ENCODE peak calls at places on chromosome 14, in seven cellular contexts. D is HepG2, W is HCT116, T is SK-N-SH, B is GM12878, Y is H1, H is K562. J is an unnamed sample.

GRCh38 chr14:53550776-53551175 is 397.7 kb upstream of the DDHD1 start:
- DNase-seq in D (no peak), W (no peak), T (no peak), B (no peak), Y (no peak), H (no peak), J (no peak)

GRCh38 chr14:75845136-75845804 is 136.5 kb downstream of the TGFB3 start:
- DNase-seq in D (no peak), W (no peak), T (no peak), B (no peak), Y (no peak), H (no peak), J (no peak)

GRCh38 chr14:73295198-73295796 is 58.0 kb downstream of the PAPLN start:
- DNase-seq in D (peak; percentile 27), W (peak; percentile 33), T (peak; percentile 58), B (no peak), Y (no peak), H (peak; percentile 10), J (peak; percentile 44)

GRCh38 chr14:50270932-50271331 is 39.6 kb upstream of the SOS2 start:
- DNase-seq in D (no peak), W (no peak), T (no peak), B (no peak), Y (no peak), H (no peak), J (no peak)

GRCh38 chr14:35403085-35403396 is 1.5 kb downstream of the NFKBIA start:
- DNase-seq in D (no peak), W (no peak), T (no peak), B (no peak), Y (no peak), H (peak; percentile 14), J (no peak)

GRCh38 chr14:92902726-92903125 is 20.2 kb upstream of the CHGA start:
- DNase-seq in D (no peak), W (no peak), T (no peak), B (no peak), Y (no peak), H (no peak), J (no peak)

GRCh38 chr14:72801381-72801812 is 92.5 kb downstream of the DPF3 start:
- DNase-seq in D (no peak), W (peak; percentile 50), T (no peak), B (no peak), Y (no peak), H (no peak), J (no peak)

GRCh38 chr14:100979780-100980179 is 76.3 kb upstream of the RTL1 start:
- DNase-seq in D (no peak), W (no peak), T (no peak), B (no peak), Y (no peak), H (no peak), J (no peak)

GRCh38 chr14:53146739-53147138 is 6.4 kb downstream of the DDHD1 start:
- DNase-seq in D (no peak), W (no peak), T (no peak), B (no peak), Y (no peak), H (no peak), J (no peak)

GRCh38 chr14:52922656-52923055 is 28.2 kb downstream of the FERMT2 start:
- DNase-seq in D (no peak), W (no peak), T (no peak), B (no peak), Y (no peak), H (no peak), J (peak; percentile 70)

GRCh38 chr14:86022031-86022629 is 492.2 kb downstream of the FLRT2 start:
- DNase-seq in D (no peak), W (no peak), T (no peak), B (no peak), Y (no peak), H (no peak), J (no peak)

GRCh38 chr14:59439256-59440015 is 25.7 kb downstream of the GPR135 start:
- DNase-seq in D (no peak), W (no peak), T (no peak), B (no peak), Y (no peak), H (no peak), J (no peak)

GRCh38 chr14:100546051-100546443 is 41.2 kb downstream of the BEGAIN start:
- DNase-seq in D (no peak), W (no peak), T (no peak), B (no peak), Y (peak; percentile 67), H (peak; percentile 89), J (peak; percentile 30)

GRCh38 chr14:23141706-23142467 is 22.8 kb upstream of the CEBPE start:
- DNase-seq in D (no peak), W (no peak), T (peak; percentile 39), B (no peak), Y (no peak), H (no peak), J (peak; percentile 91)

GRCh38 chr14:92499216-92499615 is 14.4 kb upstream of the RIN3 start:
- DNase-seq in D (no peak), W (no peak), T (no peak), B (no peak), Y (no peak), H (no peak), J (no peak)

GRCh38 chr14:51319181-51319597 is 79.1 kb downstream of the TMX1 start:
- DNase-seq in D (no peak), W (no peak), T (no peak), B (no peak), Y (no peak), H (no peak), J (no peak)

GRCh38 chr14:61552196-61552595 is 143.1 kb upstream of the HIF1A start:
- DNase-seq in D (no peak), W (no peak), T (no peak), B (no peak), Y (no peak), H (peak; percentile 12), J (no peak)

GRCh38 chr14:61545716-61546455 is 149.4 kb upstream of the HIF1A start:
- DNase-seq in D (no peak), W (no peak), T (no peak), B (no peak), Y (no peak), H (no peak), J (no peak)

GRCh38 chr14:61547186-61548121 is 147.9 kb upstream of the HIF1A start:
- DNase-seq in D (no peak), W (no peak), T (no peak), B (no peak), Y (no peak), H (no peak), J (peak; percentile 53)

GRCh38 chr14:61551419-61551818 is 143.9 kb upstream of the HIF1A start:
- DNase-seq in D (no peak), W (no peak), T (no peak), B (no peak), Y (no peak), H (no peak), J (no peak)

GRCh38 chr14:61549425-61549824 is 145.9 kb upstream of the HIF1A start:
- DNase-seq in D (no peak), W (no peak), T (no peak), B (no peak), Y (no peak), H (no peak), J (no peak)
- TF ChIP-seq JUND in D (no peak), W (no peak), T (no peak), B (no peak), Y (no peak), H (no peak), J (no peak)

GRCh38 chr14:83974647-83975163 is 1555.2 kb upstream of the FLRT2 start:
- DNase-seq in D (no peak), W (no peak), T (no peak), B (no peak), Y (no peak), H (no peak), J (no peak)

GRCh38 chr14:83976223-83976770 is 1553.6 kb upstream of the FLRT2 start:
- DNase-seq in D (no peak), W (no peak), T (no peak), B (no peak), Y (no peak), H (no peak), J (no peak)

GRCh38 chr14:83969998-83970397 is 1559.9 kb upstream of the FLRT2 start:
- DNase-seq in D (no peak), W (no peak), T (no peak), B (no peak), Y (no peak), H (no peak), J (no peak)

GRCh38 chr14:83975435-83976222 is 1554.3 kb upstream of the FLRT2 start:
- DNase-seq in D (no peak), W (no peak), T (no peak), B (no peak), Y (no peak), H (no peak), J (no peak)
- TF ChIP-seq JUND in D (no peak), W (no peak), T (no peak), B (no peak), Y (no peak), H (no peak), J (no peak)

GRCh38 chr14:97282210-97282609 is 485.0 kb downstream of the VRK1 start:
- DNase-seq in D (no peak), W (no peak), T (no peak), B (no peak), Y (no peak), H (no peak), J (no peak)
- TF ChIP-seq JUND in D (no peak), W (no peak), T (no peak), B (no peak), Y (no peak), H (no peak), J (no peak)

GRCh38 chr14:104819361-104819771 is 18.5 kb downstream of the ZBTB42 start:
- DNase-seq in D (no peak), W (no peak), T (no peak), B (no peak), Y (no peak), H (no peak), J (no peak)

GRCh38 chr14:104822821-104823615 is 22.1 kb downstream of the ZBTB42 start:
- DNase-seq in D (no peak), W (no peak), T (no peak), B (no peak), Y (no peak), H (no peak), J (no peak)

GRCh38 chr14:104821971-104822608 is 21.2 kb downstream of the ZBTB42 start:
- DNase-seq in D (no peak), W (no peak), T (no peak), B (no peak), Y (no peak), H (no peak), J (no peak)

GRCh38 chr14:104820669-104821228 is 19.8 kb downstream of the ZBTB42 start:
- DNase-seq in D (peak; percentile 81), W (no peak), T (peak; percentile 92), B (no peak), Y (peak; percentile 63), H (no peak), J (peak; percentile 92)

DNA sequence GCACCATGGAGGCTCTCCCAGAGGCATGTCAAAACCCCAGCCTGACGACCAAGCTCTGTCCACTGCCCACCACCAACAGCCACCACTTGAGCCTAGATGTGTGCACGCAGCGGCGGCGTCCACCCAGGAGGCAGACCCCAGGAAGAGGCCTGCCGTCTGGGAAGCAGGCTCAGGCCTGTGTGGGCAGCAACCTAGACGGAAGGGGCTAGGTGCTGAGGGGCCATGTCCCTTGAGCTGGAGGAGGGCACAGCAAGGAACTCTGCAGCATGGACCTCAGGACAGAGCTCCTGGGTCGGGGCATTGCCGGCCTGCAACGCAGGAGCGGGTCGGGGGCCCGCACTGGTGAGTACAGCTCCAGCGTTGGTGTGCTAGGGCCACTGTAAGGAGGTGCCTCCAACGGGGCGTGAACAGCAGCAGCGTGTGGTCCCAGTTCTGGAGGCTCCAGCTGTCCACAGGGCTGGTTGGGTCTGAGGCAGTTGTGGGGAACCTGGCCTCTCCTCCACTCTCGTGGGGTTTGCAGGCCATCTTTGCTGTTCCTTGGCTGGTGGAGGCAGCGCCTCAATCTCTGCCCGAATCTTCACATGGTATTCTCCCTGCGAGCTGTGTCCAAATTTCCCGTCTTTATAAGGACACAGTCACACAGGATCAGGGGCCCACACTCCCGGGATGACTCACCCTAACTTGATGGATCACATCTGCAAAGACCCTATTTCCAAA is 20.5 kb downstream of the ZBTB42 start:
- DNase-seq in D (no peak), W (no peak), T (no peak), B (no peak), Y (no peak), H (no peak), J (no peak)
- TF ChIP-seq JUND in D (no peak), W (no peak), T (no peak), B (no peak), Y (no peak), H (no peak), J (no peak)

J was measured in T47D.